ENCODE peak calls at places on chromosomes 2 and 18, in four cellular contexts. One of them, this sample, is unnamed.

GRCh38 chr2:238101891-238102841 is 2.0 kb downstream of the ESPNL start:
- DNase-seq in kidney glomerular epithelial cell: no peak
- DNase-seq in GM13976: no peak
- DNase-seq in AML-193: no peak
- DNase-seq in this sample: no peak

GRCh38 chr2:71358931-71359671 is 27.5 kb downstream of the ZNF638 start:
- DNase-seq in AML-193: no peak
- DNase-seq in kidney glomerular epithelial cell: peak; percentile 5
- DNase-seq in GM13976: no peak
- DNase-seq in this sample: no peak

GRCh38 chr2:72149556-72150156 is 2.0 kb upstream of the CYP26B1 start:
- DNase-seq in kidney glomerular epithelial cell: no peak
- DNase-seq in AML-193: no peak
- DNase-seq in GM13976: no peak
- DNase-seq in this sample: peak; percentile 39

GRCh38 chr18:58221060-58221725 is 177.2 kb downstream of the NEDD4L start:
- DNase-seq in kidney glomerular epithelial cell: peak; percentile 92
- DNase-seq in GM13976: no peak
- DNase-seq in AML-193: no peak
- DNase-seq in this sample: no peak

GRCh38 chr2:74502147-74502719 is 2.8 kb upstream of the LBX2 start:
- DNase-seq in GM13976: no peak
- DNase-seq in AML-193: no peak
- DNase-seq in kidney glomerular epithelial cell: no peak
- DNase-seq in this sample: peak; percentile 38

GRCh38 chr2:240932001-240932723 is 26.0 kb downstream of the CROCC2 start:
- DNase-seq in GM13976: no peak
- DNase-seq in kidney glomerular epithelial cell: no peak
- DNase-seq in AML-193: no peak
- DNase-seq in this sample: no peak

GRCh38 chr2:31227110-31227509 is 6.8 kb upstream of the EHD3 start:
- DNase-seq in AML-193: no peak
- DNase-seq in GM13976: no peak
- DNase-seq in kidney glomerular epithelial cell: no peak
- DNase-seq in this sample: no peak

GRCh38 chr2:73908689-73909652 is 16.2 kb downstream of the ACTG2 start:
- DNase-seq in AML-193: no peak
- DNase-seq in GM13976: no peak
- DNase-seq in kidney glomerular epithelial cell: peak; percentile 89
- DNase-seq in this sample: no peak

GRCh38 chr2:58634653-58635347 is 393.7 kb upstream of the FANCL start:
- DNase-seq in AML-193: no peak
- DNase-seq in GM13976: no peak
- DNase-seq in kidney glomerular epithelial cell: no peak
- DNase-seq in this sample: no peak

GRCh38 chr2:39497077-39497867 is 60.2 kb upstream of the MAP4K3 start:
- DNase-seq in GM13976: no peak
- DNase-seq in AML-193: no peak
- DNase-seq in kidney glomerular epithelial cell: no peak
- DNase-seq in this sample: no peak